ENCODE peak calls at places on chromosomes 13 and 19, in eight cellular contexts. Y is effector CD4-positive, alpha-beta T cell; O is breast epithelium; J is progenitor cell of endocrine pancreas; B is kidney tubule cell; T is H54; I is activated T-cell treated with anti-CD3 and anti-CD28 coated beads for 1 hour; N is AG04450. A is an unnamed sample.

GRCh38 chr13:40232321-40232720 is 434.1 kb downstream of the FOXO1 start:
- DNase-seq in Y (no peak), O (no peak), J (no peak), B (no peak), T (no peak), I (no peak), N (no peak), A (no peak)

GRCh38 chr19:8890260-8890659 is 58.1 kb downstream of the MBD3L1 start:
- DNase-seq in Y (no peak), O (no peak), J (no peak), B (no peak), T (no peak), I (no peak), N (no peak), A (no peak)

GRCh38 chr13:80755925-80756324 is 415.0 kb upstream of the SPRY2 start:
- DNase-seq in Y (no peak), O (no peak), J (no peak), B (no peak), T (no peak), I (no peak), N (no peak), A (no peak)

GRCh38 chr13:45975337-45975736 is 77.2 kb downstream of the ZC3H13 start:
- DNase-seq in Y (no peak), O (no peak), J (no peak), B (no peak), T (no peak), I (no peak), N (no peak), A (no peak)

GRCh38 chr13:21949818-21950429 is 279.1 kb downstream of the FGF9 start:
- DNase-seq in Y (no peak), O (no peak), J (no peak), B (no peak), T (no peak), I (no peak), N (no peak), A (no peak)

GRCh38 chr19:55545443-55545842 is at the start of gene SBK3:
- DNase-seq in Y (no peak), O (no peak), J (no peak), B (no peak), T (no peak), I (no peak), N (no peak), A (no peak)

GRCh38 chr19:57786906-57787305 is 17.4 kb downstream of the ZNF586 start:
- DNase-seq in Y (no peak), O (no peak), J (no peak), B (no peak), T (no peak), I (no peak), N (no peak), A (no peak)

GRCh38 chr19:10513223-10513622 is 4.0 kb downstream of the S1PR5 start:
- DNase-seq in Y (no peak), O (no peak), J (no peak), B (no peak), T (no peak), I (no peak), N (no peak), A (no peak)

GRCh38 chr19:42114412-42114811 is 17.8 kb downstream of the POU2F2 start:
- DNase-seq in Y (no peak), O (no peak), J (no peak), B (peak), T (no peak), I (no peak), N (no peak), A (no peak)

GRCh38 chr19:32822916-32823746 is 46.4 kb downstream of the SLC7A9 start:
- DNase-seq in Y (no peak), O (no peak), J (no peak), B (no peak), T (no peak), I (no peak), N (no peak), A (no peak)

GRCh38 chr19:53461866-53462265 is 5.7 kb upstream of the ZNF813 start:
- DNase-seq in Y (no peak), O (no peak), J (no peak), B (no peak), T (no peak), I (no peak), N (no peak), A (peak)

GRCh38 chr19:19554074-19555023 is 16.3 kb downstream of the CILP2 start:
- DNase-seq in Y (peak), O (no peak), J (no peak), B (peak), T (no peak), I (peak), N (no peak), A (peak)

GRCh38 chr19:18233224-18233825 is 7.1 kb upstream of the PDE4C start:
- DNase-seq in Y (peak), O (no peak), J (peak), B (peak), T (no peak), I (peak), N (no peak), A (peak)

GRCh38 chr13:24891476-24892108 is 127.6 kb downstream of the RNF17 start:
- DNase-seq in Y (no peak), O (no peak), J (no peak), B (no peak), T (no peak), I (no peak), N (no peak), A (no peak)

GRCh38 chr19:41548954-41549688 is 26.8 kb upstream of the CEACAM21 start:
- DNase-seq in Y (peak), O (no peak), J (no peak), B (no peak), T (no peak), I (peak), N (no peak), A (no peak)

GRCh38 chr13:96036515-96036914 is 16.7 kb downstream of the UGGT2 start:
- DNase-seq in Y (no peak), O (no peak), J (no peak), B (peak), T (no peak), I (no peak), N (no peak), A (no peak)

GRCh38 chr19:12721656-12722565 is 1.8 kb downstream of the TNPO2 start:
- DNase-seq in Y (peak), O (peak), J (peak), B (peak), T (no peak), I (peak), N (peak), A (peak)

GRCh38 chr13:85798999-85799646 is at the start of gene SLITRK6:
- DNase-seq in Y (no peak), O (no peak), J (no peak), B (peak), T (peak), I (no peak), N (peak), A (peak)

GRCh38 chr19:48635966-48636858 is 967 bp downstream of the DBP start:
- DNase-seq in Y (no peak), O (no peak), J (no peak), B (no peak), T (no peak), I (no peak), N (no peak), A (no peak)

GRCh38 chr13:46961719-46962118 is 64.9 kb upstream of the HTR2A start:
- DNase-seq in Y (no peak), O (no peak), J (no peak), B (peak), T (peak), I (no peak), N (no peak), A (peak)

GRCh38 chr13:63873936-63874335 is 2458.3 kb upstream of the PCDH20 start:
- DNase-seq in Y (no peak), O (no peak), J (no peak), B (no peak), T (no peak), I (no peak), N (no peak), A (no peak)

GRCh38 chr13:100399455-100399854 is 189.1 kb downstream of the GGACT start:
- DNase-seq in Y (no peak), O (no peak), J (no peak), B (no peak), T (no peak), I (no peak), N (no peak), A (no peak)

GRCh38 chr13:91302070-91302469 is 45.4 kb upstream of the MIR17HG start:
- DNase-seq in Y (no peak), O (no peak), J (no peak), B (no peak), T (no peak), I (no peak), N (no peak), A (no peak)

GRCh38 chr13:31631071-31631470 is 108.3 kb upstream of the RXFP2 start:
- DNase-seq in Y (no peak), O (no peak), J (no peak), B (no peak), T (no peak), I (no peak), N (no peak), A (no peak)

GRCh38 chr13:114130708-114131580 is 1.5 kb downstream of the RASA3 start:
- DNase-seq in Y (peak), O (no peak), J (no peak), B (peak), T (peak), I (no peak), N (peak), A (peak)

GRCh38 chr13:99448586-99448985 is 52.7 kb upstream of the TM9SF2 start:
- DNase-seq in Y (no peak), O (no peak), J (no peak), B (no peak), T (no peak), I (no peak), N (no peak), A (no peak)

GRCh38 chr13:103140001-103140671 is 73.9 kb upstream of the SLC10A2 start:
- DNase-seq in Y (no peak), O (no peak), J (no peak), B (peak), T (peak), I (no peak), N (no peak), A (peak)

GRCh38 chr13:28313579-28313978 is 175.2 kb downstream of the PAN3 start:
- DNase-seq in Y (no peak), O (no peak), J (no peak), B (peak), T (no peak), I (no peak), N (no peak), A (peak)

GRCh38 chr13:94408300-94409036 is 71.0 kb downstream of the DCT start:
- DNase-seq in Y (no peak), O (no peak), J (no peak), B (no peak), T (no peak), I (no peak), N (no peak), A (no peak)

GRCh38 chr19:54921082-54921481 is 15.1 kb downstream of the NCR1 start:
- DNase-seq in Y (no peak), O (no peak), J (no peak), B (no peak), T (no peak), I (no peak), N (no peak), A (no peak)

GRCh38 chr13:71867101-71867814 is at the start of gene DACH1:
- DNase-seq in Y (no peak), O (peak), J (peak), B (peak), T (peak), I (no peak), N (no peak), A (peak)

GRCh38 chr19:37227996-37228395 is 10.0 kb downstream of the ZNF383 start:
- DNase-seq in Y (no peak), O (peak), J (peak), B (peak), T (no peak), I (no peak), N (no peak), A (peak)

GRCh38 chr19:33429891-33430673 is 56.6 kb downstream of the CEBPG start:
- DNase-seq in Y (peak), O (peak), J (no peak), B (no peak), T (no peak), I (no peak), N (no peak), A (no peak)

A was measured in epithelial cell of esophagus.